ENCODE peak calls at places on chromosomes 13 and 19, in eight cellular contexts. W is stimulated activated CD8-positive, alpha-beta memory T cell treated with anti-CD3 and anti-CD28 coated beads, Interleukin-12 subunit alpha, Interleukin-12 subunit beta, amount 100 ng/mL, for 4 hours; R is IMR-90; U is cerebellar cortex; V is Karpas-422; P is EL; N is glutamatergic neuron; S is CD4-positive, alpha-beta T cell. F is an unnamed sample.

GRCh38 chr19:51976852-51977251 is 9.8 kb downstream of the ZNF350 start:
- DNase-seq in W (no peak), R (no peak), U (no peak), V (no peak), P (no peak), N (no peak), S (no peak), F (no peak)

GRCh38 chr13:40812724-40813445 is 23.5 kb downstream of the SLC25A15 start:
- DNase-seq in W (no peak), R (peak), U (no peak), V (no peak), P (peak), N (no peak), S (no peak), F (no peak)

GRCh38 chr19:34232566-34233481 is 21.5 kb upstream of the GARRE1 start:
- DNase-seq in W (no peak), R (peak), U (peak), V (no peak), P (peak), N (no peak), S (no peak), F (peak)

GRCh38 chr13:20332361-20333096 is 100.4 kb upstream of the GJB6 start:
- DNase-seq in W (no peak), R (no peak), U (no peak), V (no peak), P (no peak), N (no peak), S (no peak), F (no peak)

GRCh38 chr19:8004723-8005513 is 523 bp downstream of the ELAVL1 start:
- DNase-seq in W (peak), R (peak), U (no peak), V (peak), P (peak), N (peak), S (no peak), F (peak)

GRCh38 chr19:54616840-54617560 is 13.3 kb upstream of the LILRB1 start:
- DNase-seq in W (no peak), R (no peak), U (no peak), V (no peak), P (no peak), N (no peak), S (no peak), F (no peak)

GRCh38 chr13:106753241-106753640 is 185.3 kb upstream of the ARGLU1 start:
- DNase-seq in W (no peak), R (no peak), U (no peak), V (no peak), P (no peak), N (no peak), S (no peak), F (no peak)

GRCh38 chr13:65836066-65836465 is 1394.1 kb downstream of the PCDH9 start:
- DNase-seq in W (no peak), R (no peak), U (no peak), V (no peak), P (no peak), N (no peak), S (no peak), F (no peak)

GRCh38 chr19:50437862-50438449 is 5.3 kb downstream of the MYBPC2 start:
- DNase-seq in W (no peak), R (no peak), U (no peak), V (no peak), P (no peak), N (no peak), S (no peak), F (no peak)

GRCh38 chr13:113822956-113823744 is 40.7 kb downstream of the GAS6 start:
- DNase-seq in W (no peak), R (no peak), U (no peak), V (no peak), P (no peak), N (no peak), S (no peak), F (no peak)

GRCh38 chr13:67267136-67267535 is 37.0 kb upstream of the PCDH9 start:
- DNase-seq in W (no peak), R (peak), U (no peak), V (no peak), P (peak), N (no peak), S (no peak), F (peak)

GRCh38 chr19:19697589-19697988 is 28.9 kb downstream of the ZNF101 start:
- DNase-seq in W (no peak), R (no peak), U (no peak), V (no peak), P (no peak), N (no peak), S (no peak), F (no peak)

GRCh38 chr13:42561752-42562467 is 12.0 kb upstream of the TNFSF11 start:
- DNase-seq in W (no peak), R (no peak), U (no peak), V (no peak), P (no peak), N (no peak), S (no peak), F (no peak)

GRCh38 chr19:35224681-35225604 is 3.6 kb downstream of the FAM187B start:
- DNase-seq in W (no peak), R (no peak), U (no peak), V (no peak), P (no peak), N (no peak), S (no peak), F (no peak)

GRCh38 chr19:3136684-3137055 is 837 bp downstream of the GNA15 start:
- DNase-seq in W (no peak), R (no peak), U (no peak), V (no peak), P (no peak), N (no peak), S (no peak), F (no peak)

GRCh38 chr19:7868671-7869452 is 5.3 kb downstream of the PRR36 start:
- DNase-seq in W (peak), R (peak), U (peak), V (peak), P (peak), N (peak), S (peak), F (peak)